ENCODE peak calls at places on chromosome 16, in four cellular contexts. S is GM12892, H is IMR-90, P is AG08395. I is an unnamed sample.

GRCh38 chr16:4859900-4860255 is 12.6 kb downstream of the UBN1 start:
- DNase-seq in S (no peak), P (no peak), H (peak), I (peak)

GRCh38 chr16:14284930-14285541 is 213.9 kb downstream of the MRTFB start:
- DNase-seq in S (no peak), H (no peak), P (no peak), I (peak)

GRCh38 chr16:81830845-81831600 is 51.9 kb downstream of the PLCG2 start:
- DNase-seq in H (no peak), S (no peak), P (no peak), I (no peak)

GRCh38 chr16:49651226-49651625 is 204.7 kb downstream of the ZNF423 start:
- DNase-seq in H (no peak), P (no peak), S (no peak), I (no peak)

GRCh38 chr16:11497329-11497805 is 89.4 kb downstream of the LITAF start:
- DNase-seq in P (peak), H (peak), S (no peak), I (peak)

GRCh38 chr16:89970011-89970410 is 21.5 kb downstream of the DEF8 start:
- DNase-seq in S (no peak), P (no peak), H (no peak), I (no peak)

GRCh38 chr16:53064179-53064578 is 9.4 kb downstream of the CHD9 start:
- DNase-seq in S (no peak), H (no peak), P (no peak), I (no peak)

GRCh38 chr16:75074920-75075687 is 41.5 kb downstream of the LDHD start:
- DNase-seq in H (no peak), S (peak), P (no peak), I (peak)

GRCh38 chr16:3645504-3646347 is 8.8 kb upstream of the DNASE1 start:
- DNase-seq in H (peak), S (no peak), P (no peak), I (peak)

GRCh38 chr16:57677622-57678369 is 9.7 kb downstream of the ADGRG3 start:
- DNase-seq in S (no peak), H (no peak), P (no peak), I (no peak)

GRCh38 chr16:2799205-2799851 is 1.1 kb downstream of the PRSS41 start:
- DNase-seq in H (no peak), S (no peak), P (no peak), I (no peak)

GRCh38 chr16:85220125-85220839 is 108.0 kb upstream of the CIBAR2 start:
- DNase-seq in H (peak), P (peak), S (no peak), I (peak)

GRCh38 chr16:68289621-68290329 is 21.0 kb downstream of the SLC7A6OS start:
- DNase-seq in H (no peak), S (peak), P (peak), I (peak)

GRCh38 chr16:22318690-22319358 is 21.6 kb downstream of the POLR3E start:
- DNase-seq in S (no peak), H (peak), P (peak), I (peak)

GRCh38 chr16:3536271-3536671 is 35.5 kb downstream of the CLUAP1 start:
- DNase-seq in P (peak), S (no peak), H (peak), I (peak)

GRCh38 chr16:84247341-84247740 is 7.5 kb upstream of the KCNG4 start:
- DNase-seq in H (no peak), P (peak), S (no peak), I (no peak)

I was measured in iris pigment epithelial cell.